ENCODE peak calls at places on chromosomes 16 and 17, in nine cellular contexts. V is OCI-LY7; U is HAP-1; K is CD8-positive, alpha-beta memory T cell; C is gastrocnemius medialis; S is MM.1S; T is heart left ventricle; Q is left lung; P is effector memory CD4-positive, alpha-beta T cell. F is an unnamed sample. For H3K4me1, the result is how much of the 10 kb centered on the place peaks cover.

GRCh38 chr16:49824600-49824999 is 31.3 kb downstream of the ZNF423 start:
- DNase-seq in V (no peak), U (no peak), K (no peak), C (no peak), S (no peak), T (no peak), Q (no peak), P (no peak), F (no peak)

GRCh38 chr16:12095275-12096161 is 119.0 kb downstream of the SNX29 start:
- DNase-seq in V (peak), U (peak), K (peak), C (no peak), S (peak), T (peak), Q (peak), P (no peak), F (peak)

GRCh38 chr17:77132411-77133086 is 8.2 kb upstream of the SEC14L1 start:
- DNase-seq in V (no peak), U (no peak), K (no peak), C (no peak), S (no peak), T (no peak), Q (no peak), P (no peak), F (no peak)

GRCh38 chr17:29090746-29091395 is 47.9 kb downstream of the PIPOX start:
- DNase-seq in V (no peak), U (no peak), K (no peak), C (no peak), S (no peak), T (no peak), Q (no peak), P (no peak), F (no peak)

GRCh38 chr16:13919330-13919682 is 648 bp upstream of the ERCC4 start:
- DNase-seq in V (peak), U (peak), K (no peak), C (no peak), S (peak), T (no peak), Q (no peak), P (no peak), F (no peak)

GRCh38 chr17:45345554-45346254 is 28.9 kb upstream of the MAP3K14 start:
- DNase-seq in V (no peak), U (peak), K (no peak), C (no peak), S (no peak), T (no peak), Q (no peak), P (no peak), F (no peak)

GRCh38 chr17:43873091-43873490 is 26.1 kb downstream of the CD300LG start:
- DNase-seq in V (no peak), U (no peak), K (no peak), C (no peak), S (no peak), T (no peak), Q (no peak), P (no peak), F (no peak)

GRCh38 chr17:49741009-49741691 is 22.8 kb downstream of the FAM117A start:
- DNase-seq in V (peak), U (no peak), K (no peak), C (no peak), S (peak), T (no peak), Q (no peak), P (no peak), F (no peak)

GRCh38 chr16:59463776-59464175 is 729.7 kb upstream of the GOT2 start:
- DNase-seq in V (no peak), U (no peak), K (no peak), C (no peak), S (no peak), T (no peak), Q (no peak), P (no peak), F (no peak)

GRCh38 chr16:75695708-75696107 is 5.6 kb downstream of the DUXB start:
- DNase-seq in V (peak), U (peak), K (no peak), C (no peak), S (no peak), T (no peak), Q (no peak), P (no peak), F (no peak)

GRCh38 chr17:50817142-50817751 is 18.1 kb upstream of the WFIKKN2 start:
- DNase-seq in V (peak), U (peak), K (peak), C (no peak), S (peak), T (peak), Q (peak), P (peak), F (peak)

GRCh38 chr16:3305109-3306068 is at the start of the genes TIGD7 and ZNF75A:
- DNase-seq in V (no peak), U (peak), K (peak), C (peak), S (peak), T (peak), Q (peak), P (peak), F (peak)

GRCh38 chr16:74901606-74902005 is 83.3 kb downstream of the WDR59 start:
- DNase-seq in V (no peak), U (no peak), K (no peak), C (no peak), S (no peak), T (no peak), Q (no peak), P (no peak), F (no peak)

GRCh38 chr16:12800751-12801308 is 2.9 kb downstream of the CPPED1 start:
- DNase-seq in V (no peak), U (no peak), K (no peak), C (no peak), S (no peak), T (no peak), Q (no peak), P (no peak), F (no peak)

GRCh38 chr17:64707077-64707591 is 45.0 kb upstream of the SMURF2 start:
- DNase-seq in V (no peak), U (no peak), K (no peak), C (peak), S (no peak), T (peak), Q (peak), P (no peak), F (peak)

GRCh38 chr16:74078877-74079586 is 217.6 kb upstream of the PSMD7 start:
- DNase-seq in V (no peak), U (no peak), K (no peak), C (no peak), S (no peak), T (no peak), Q (no peak), P (no peak), F (no peak)

GRCh38 chr16:79690159-79690558 is 89.6 kb upstream of the MAF start:
- DNase-seq in V (no peak), U (no peak), K (no peak), C (no peak), S (no peak), T (no peak), Q (no peak), P (no peak), F (no peak)

GRCh38 chr17:60077672-60078519 is 825 bp downstream of the HEATR6 start:
- DNase-seq in V (peak), U (peak), K (no peak), C (no peak), S (no peak), T (no peak), Q (no peak), P (no peak), F (no peak)

GRCh38 chr16:2852731-2853507 is 5.1 kb downstream of the PRSS22 start:
- DNase-seq in V (no peak), U (no peak), K (no peak), C (no peak), S (no peak), T (no peak), Q (peak), P (no peak), F (no peak)

GRCh38 chr16:87332150-87332549 is 15.0 kb upstream of the C16orf95 start:
- DNase-seq in V (no peak), U (no peak), K (no peak), C (no peak), S (no peak), T (no peak), Q (no peak), P (no peak), F (no peak)

GRCh38 chr16:19613834-19614233 is 58.3 kb downstream of the VPS35L start:
- DNase-seq in V (no peak), U (no peak), K (no peak), C (no peak), S (no peak), T (no peak), Q (no peak), P (no peak), F (no peak)

GRCh38 chr16:2884041-2884451 is 1.0 kb downstream of the FLYWCH2 start:
- DNase-seq in V (no peak), U (no peak), K (no peak), C (no peak), S (no peak), T (no peak), Q (no peak), P (no peak), F (no peak)

GRCh38 chr17:69969897-69970296 is 105.1 kb upstream of the KCNJ16 start:
- DNase-seq in V (no peak), U (no peak), K (no peak), C (no peak), S (no peak), T (no peak), Q (no peak), P (no peak), F (no peak)

GRCh38 chr16:19240494-19240893 is 45.0 kb upstream of the CLEC19A start:
- DNase-seq in V (no peak), U (no peak), K (no peak), C (no peak), S (no peak), T (no peak), Q (no peak), P (no peak), F (no peak)

GRCh38 chr16:29809850-29810698 is 1.9 kb upstream of the PRRT2 start:
- DNase-seq in V (peak), U (peak), K (peak), C (no peak), S (no peak), T (peak), Q (no peak), P (no peak), F (no peak)

GRCh38 chr17:78143214-78144145 is 2.7 kb upstream of the C17orf99 start:
- DNase-seq in V (no peak), U (no peak), K (no peak), C (no peak), S (no peak), T (no peak), Q (no peak), P (no peak), F (no peak)
- H3K4me1 ChIP-seq in V (under half), U (under half), K (half or more), C (under half), S (half or more), T (under half), Q (under half), P (under half), F (under half)

GRCh38 chr17:52517176-52517575 is 358.7 kb upstream of the CA10 start:
- DNase-seq in V (no peak), U (no peak), K (no peak), C (no peak), S (no peak), T (no peak), Q (no peak), P (no peak), F (no peak)
- H3K4me1 ChIP-seq in V (under half), U (under half), K (under half), C (under half), S (under half), T (under half), Q (under half), P (under half), F (under half)

DNA sequence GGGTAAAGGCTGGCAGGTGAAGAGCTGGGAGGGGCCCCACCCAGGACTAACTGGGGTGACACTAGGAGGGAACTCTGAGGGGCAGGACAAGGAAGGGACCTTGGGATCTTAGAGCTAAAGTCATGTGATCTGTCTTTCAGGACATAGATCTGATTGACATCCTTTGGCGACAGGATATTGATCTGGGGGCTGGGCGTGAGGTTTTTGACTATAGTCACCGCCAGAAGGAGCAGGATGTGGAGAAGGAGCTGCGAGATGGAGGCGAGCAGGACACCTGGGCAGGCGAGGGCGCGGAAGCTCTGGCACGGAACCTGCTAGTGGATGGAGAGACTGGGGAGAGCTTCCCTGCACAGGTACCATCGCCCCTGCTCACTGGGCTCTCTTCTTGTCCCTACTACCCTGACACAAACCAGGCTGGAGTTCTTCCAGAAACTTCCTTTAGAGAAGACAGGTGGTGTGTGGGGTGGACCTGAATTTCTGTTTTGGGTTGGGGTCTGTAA is 8.1 kb downstream of the NFE2L1 start:
- DNase-seq in V (no peak), U (no peak), K (no peak), C (no peak), S (no peak), T (no peak), Q (no peak), P (no peak), F (no peak)
- H3K4me1 ChIP-seq in V (half or more), U (under half), K (under half), C (half or more), S (half or more), T (half or more), Q (under half), P (under half), F (half or more)

DNA sequence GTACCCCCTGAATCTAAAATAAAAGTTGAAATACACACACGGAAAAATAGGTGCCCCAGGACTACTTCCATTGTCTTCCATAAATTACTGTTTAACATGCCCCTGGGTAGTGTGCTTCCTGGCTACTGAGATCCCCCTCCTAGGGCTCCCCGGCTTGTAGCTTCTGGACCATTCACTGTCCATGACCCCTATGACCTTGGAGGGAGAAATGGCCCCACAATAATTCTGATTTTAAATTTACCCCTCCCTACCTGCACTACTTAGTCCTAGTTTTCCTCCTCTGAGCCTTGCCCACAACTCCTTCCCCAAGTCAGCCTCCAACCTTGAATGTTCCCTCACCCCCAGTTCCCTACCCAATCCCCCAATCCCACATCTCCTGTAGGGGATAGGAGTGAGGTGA is 9.6 kb upstream of the MSL1 start:
- DNase-seq in V (no peak), U (no peak), K (no peak), C (no peak), S (peak), T (no peak), Q (no peak), P (no peak), F (no peak)
- H3K4me1 ChIP-seq in V (half or more), U (under half), K (half or more), C (half or more), S (under half), T (half or more), Q (half or more), P (half or more), F (half or more)

DNA sequence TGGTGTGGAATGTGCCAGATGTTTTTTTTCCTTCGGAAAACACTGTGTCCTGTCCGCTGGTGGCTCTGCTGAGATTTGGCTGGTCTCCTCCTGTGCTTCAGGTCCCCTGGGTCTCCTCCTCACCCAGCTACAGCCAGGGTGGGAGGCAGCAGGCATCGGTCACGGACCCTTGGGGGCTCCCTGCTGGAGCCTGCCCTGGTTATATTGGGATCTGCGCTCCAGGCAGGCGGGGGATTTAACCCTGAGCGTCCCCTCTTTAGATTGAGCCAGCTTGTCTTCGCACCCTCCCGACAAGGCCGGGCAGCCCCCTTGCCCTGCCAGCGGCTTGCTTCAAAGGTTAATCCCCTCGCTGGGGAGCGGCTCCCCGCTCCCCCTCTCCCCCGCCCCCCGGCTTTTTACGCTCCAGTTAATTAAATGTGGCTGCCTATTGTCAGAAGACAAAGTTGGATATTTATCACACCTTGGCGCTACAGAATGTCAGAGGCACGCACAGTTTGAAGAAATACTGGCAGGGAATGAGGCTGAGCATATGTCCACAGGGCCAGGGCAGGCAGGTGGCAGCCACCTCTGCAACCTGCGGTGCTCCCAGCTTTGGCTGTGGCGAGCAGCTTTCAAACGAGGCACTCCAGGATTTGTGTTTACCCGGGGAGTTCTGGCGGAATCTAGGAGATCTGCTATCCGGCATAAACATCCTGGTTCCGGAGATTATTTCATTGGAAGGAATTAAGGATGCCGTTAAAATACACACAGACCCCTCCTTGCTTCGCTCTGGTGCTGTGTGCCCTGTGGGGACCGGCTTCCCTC is 38.2 kb upstream of the GSE1 start:
- DNase-seq in V (no peak), U (peak), K (no peak), C (no peak), S (no peak), T (no peak), Q (no peak), P (no peak), F (no peak)
- H3K4me1 ChIP-seq in V (under half), U (half or more), K (under half), C (under half), S (under half), T (under half), Q (half or more), P (under half), F (half or more)

DNA sequence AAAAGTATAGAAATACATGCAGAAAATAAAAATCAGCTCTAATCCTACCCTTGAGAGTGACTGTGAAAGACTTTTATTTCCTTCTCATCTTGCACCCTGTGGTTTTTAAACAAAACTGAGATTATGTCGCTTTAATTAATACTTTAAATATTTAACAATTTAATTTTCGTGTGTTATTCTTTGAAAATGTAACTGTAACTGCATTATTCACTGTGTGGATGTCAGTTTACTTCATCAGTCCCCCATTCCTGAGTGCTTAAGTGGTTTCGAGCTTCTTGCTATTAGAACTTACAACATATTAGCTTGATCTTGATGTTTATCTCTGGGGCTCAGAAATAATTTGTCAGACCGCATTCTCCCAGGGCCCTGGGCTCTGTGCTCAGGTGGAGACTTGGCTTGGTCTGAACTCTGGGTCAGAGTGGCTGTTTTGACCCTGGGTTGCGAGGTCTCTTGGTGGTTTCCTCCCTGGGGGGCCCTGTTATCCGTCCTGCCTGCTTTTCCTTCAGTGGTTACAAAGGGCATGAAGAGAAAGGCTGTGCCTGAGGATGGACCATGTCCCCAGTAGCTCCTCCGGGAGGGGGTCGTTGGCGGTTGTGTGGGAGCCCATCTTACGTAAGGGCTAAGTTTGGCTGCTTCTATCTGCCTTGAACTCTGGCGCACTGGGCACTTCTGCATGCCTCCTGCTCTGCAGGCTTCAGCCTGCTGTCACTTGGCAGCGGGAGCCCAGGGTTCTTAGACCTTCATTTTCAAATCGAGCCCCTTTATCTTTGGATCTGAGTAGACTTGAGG is 25.7 kb downstream of the AKAP1 start:
- DNase-seq in V (no peak), U (no peak), K (no peak), C (no peak), S (no peak), T (peak), Q (no peak), P (no peak), F (no peak)
- H3K4me1 ChIP-seq in V (under half), U (under half), K (under half), C (half or more), S (under half), T (half or more), Q (under half), P (under half), F (half or more)

GRCh38 chr16:15769239-15769638 is 87.6 kb downstream of the MYH11 start:
- DNase-seq in V (no peak), U (no peak), K (no peak), C (no peak), S (no peak), T (no peak), Q (no peak), P (no peak), F (no peak)

GRCh38 chr16:15768201-15768600 is 88.6 kb downstream of the MYH11 start:
- DNase-seq in V (no peak), U (no peak), K (no peak), C (no peak), S (no peak), T (no peak), Q (no peak), P (no peak), F (no peak)

GRCh38 chr16:15770512-15770911 is 86.3 kb downstream of the MYH11 start:
- DNase-seq in V (no peak), U (no peak), K (no peak), C (no peak), S (no peak), T (no peak), Q (no peak), P (no peak), F (no peak)

GRCh38 chr16:15771694-15772093 is 85.1 kb downstream of the MYH11 start:
- DNase-seq in V (no peak), U (no peak), K (no peak), C (no peak), S (no peak), T (no peak), Q (no peak), P (no peak), F (no peak)

DNA sequence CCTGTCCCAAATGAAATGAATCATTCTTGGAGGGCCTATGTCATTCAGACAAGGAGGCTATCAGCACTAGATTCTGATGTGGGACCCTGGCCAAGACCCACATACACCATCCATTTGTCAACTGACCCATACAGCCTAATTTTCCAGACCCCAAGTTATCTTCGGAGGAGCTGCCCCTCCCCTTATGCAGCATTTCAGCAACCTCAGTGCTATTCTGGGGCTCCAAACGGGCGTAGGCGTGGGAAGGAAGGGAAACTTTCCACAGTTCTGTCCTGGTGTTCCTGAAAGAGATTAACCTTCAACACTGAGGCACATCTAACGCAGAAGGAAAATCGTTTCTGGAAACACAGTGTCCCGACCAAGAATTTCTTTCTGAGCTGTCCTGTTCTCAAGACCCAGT is 86.7 kb downstream of the MYH11 start:
- DNase-seq in V (no peak), U (no peak), K (no peak), C (no peak), S (no peak), T (peak), Q (no peak), P (no peak), F (no peak)
- H3K4me1 ChIP-seq in V (under half), U (under half), K (under half), C (under half), S (under half), T (under half), Q (under half), P (under half), F (under half)